ENCODE peak calls at places on chromosomes 11 and 22, in eight cellular contexts. Y is ovary, J is pancreas, N is AG04450, Q is fibroblast of mammary gland, P is endodermal cell, O is esophagus squamous epithelium, W is colonic mucosa. G is an unnamed sample.

GRCh38 chr22:22394589-22394988 is 114.0 kb downstream of the ZNF280B start:
- DNase-seq in Y (no peak), J (no peak), N (no peak), Q (no peak), P (peak), O (no peak), W (no peak), G (no peak)

GRCh38 chr11:113668255-113668654 is 37.9 kb downstream of the TMPRSS5 start:
- DNase-seq in Y (no peak), J (no peak), N (no peak), Q (peak), P (no peak), O (no peak), W (no peak), G (peak)

GRCh38 chr22:37762389-37762836 is 45.3 kb upstream of the GCAT start:
- DNase-seq in Y (no peak), J (no peak), N (no peak), Q (no peak), P (no peak), O (no peak), W (no peak), G (no peak)

GRCh38 chr11:68471360-68472340 is 11.1 kb downstream of the PPP6R3 start:
- DNase-seq in Y (no peak), J (no peak), N (no peak), Q (peak), P (no peak), O (no peak), W (no peak), G (peak)

GRCh38 chr22:24418786-24419479 is 8.5 kb upstream of the ADORA2A start:
- DNase-seq in Y (no peak), J (peak), N (no peak), Q (no peak), P (peak), O (no peak), W (no peak), G (no peak)

GRCh38 chr11:47538741-47539575 is 14.0 kb downstream of the CELF1 start:
- DNase-seq in Y (no peak), J (no peak), N (no peak), Q (no peak), P (no peak), O (no peak), W (no peak), G (peak)

GRCh38 chr22:40238425-40239344 is 61.0 kb downstream of the TNRC6B start:
- DNase-seq in Y (no peak), J (no peak), N (peak), Q (peak), P (no peak), O (no peak), W (no peak), G (peak)

GRCh38 chr22:40434745-40435144 is 64.4 kb downstream of the SGSM3 start:
- DNase-seq in Y (no peak), J (no peak), N (no peak), Q (no peak), P (no peak), O (no peak), W (no peak), G (no peak)

GRCh38 chr11:122656073-122656630 is 630 bp downstream of the UBASH3B start:
- DNase-seq in Y (peak), J (peak), N (no peak), Q (peak), P (no peak), O (no peak), W (peak), G (peak)

GRCh38 chr11:43434893-43435292 is 76.2 kb downstream of the TTC17 start:
- DNase-seq in Y (no peak), J (no peak), N (no peak), Q (no peak), P (no peak), O (no peak), W (no peak), G (no peak)
- TF ChIP-seq CTCF in Y (no peak), J (no peak), N (no peak), Q (no peak), P (no peak), O (no peak), W (no peak), G (no peak)

GRCh38 chr11:72703281-72704008 is 29.2 kb upstream of the PDE2A start:
- DNase-seq in Y (peak), J (no peak), N (no peak), Q (peak), P (no peak), O (no peak), W (peak), G (peak)
- H3K4me3 ChIP-seq in Y (no peak), J (no peak), N (no peak), Q (no peak), P (no peak), O (no peak), W (no peak), G (no peak)

GRCh38 chr22:28728002-28728401 is 13.6 kb downstream of the CHEK2 start:
- DNase-seq in Y (no peak), J (no peak), N (no peak), Q (no peak), P (no peak), O (no peak), W (no peak), G (no peak)
- TF ChIP-seq CTCF in Y (no peak), J (no peak), N (no peak), Q (no peak), P (no peak), O (no peak), W (no peak), G (no peak)

DNA sequence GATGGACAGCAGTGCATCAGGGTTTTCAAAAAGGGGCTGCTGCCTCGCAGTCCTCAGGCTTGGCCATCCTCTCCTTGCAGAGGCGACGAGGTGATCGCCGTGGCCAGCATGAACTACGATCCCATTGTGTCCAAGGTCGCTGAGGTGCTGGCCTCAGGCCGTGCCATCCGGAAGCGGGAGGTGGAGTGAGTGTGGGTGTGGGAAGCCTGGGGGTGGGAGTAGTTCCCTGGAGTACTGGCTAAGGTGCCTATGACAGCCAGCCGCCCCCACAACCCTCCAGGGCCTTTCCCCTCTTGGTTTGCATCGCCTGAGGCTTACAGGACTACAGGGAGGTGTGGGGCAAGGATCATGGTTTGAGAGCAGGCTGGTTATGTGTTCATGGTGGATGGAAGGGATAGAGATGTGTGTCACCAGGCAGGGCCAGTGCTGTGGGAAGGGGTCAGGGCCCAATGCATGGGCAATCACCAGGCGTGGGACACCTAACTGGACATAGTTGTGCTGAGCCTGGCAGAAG is 2.1 kb upstream of the LZTR1 start:
- DNase-seq in Y (no peak), J (no peak), N (no peak), Q (no peak), P (no peak), O (no peak), W (no peak), G (no peak)
- H3K4me3 ChIP-seq in Y (peak), J (peak), N (peak), Q (peak), P (no peak), O (peak), W (no peak), G (peak)

GRCh38 chr22:39150848-39151215 is 1.6 kb downstream of the CBX7 start:
- DNase-seq in Y (peak), J (no peak), N (no peak), Q (no peak), P (peak), O (no peak), W (no peak), G (no peak)

GRCh38 chr22:39151329-39151975 is 1.0 kb downstream of the CBX7 start:
- DNase-seq in Y (peak), J (no peak), N (no peak), Q (no peak), P (peak), O (no peak), W (no peak), G (no peak)

GRCh38 chr22:39152024-39152510 is 413 bp downstream of the CBX7 start:
- DNase-seq in Y (no peak), J (no peak), N (no peak), Q (no peak), P (no peak), O (no peak), W (no peak), G (no peak)

GRCh38 chr22:39148727-39149535 is 3.5 kb downstream of the CBX7 start:
- DNase-seq in Y (peak), J (no peak), N (no peak), Q (no peak), P (peak), O (no peak), W (peak), G (no peak)

GRCh38 chr22:39149915-39150847 is 2.3 kb downstream of the CBX7 start:
- DNase-seq in Y (peak), J (no peak), N (no peak), Q (no peak), P (peak), O (no peak), W (no peak), G (no peak)
- TF ChIP-seq CTCF in Y (no peak), J (no peak), N (no peak), Q (no peak), P (peak), O (no peak), W (no peak), G (no peak)

GRCh38 chr11:102831709-102832492 is 11.5 kb downstream of the MMP3 start:
- DNase-seq in Y (no peak), J (no peak), N (no peak), Q (peak), P (no peak), O (no peak), W (no peak), G (no peak)

GRCh38 chr11:102831128-102831708 is 12.2 kb downstream of the MMP3 start:
- DNase-seq in Y (no peak), J (no peak), N (no peak), Q (peak), P (peak), O (no peak), W (peak), G (peak)

GRCh38 chr11:102830328-102830727 is 13.1 kb downstream of the MMP3 start:
- DNase-seq in Y (no peak), J (no peak), N (no peak), Q (peak), P (no peak), O (no peak), W (no peak), G (no peak)

GRCh38 chr11:102833731-102834130 is 9.7 kb downstream of the MMP3 start:
- DNase-seq in Y (no peak), J (no peak), N (no peak), Q (no peak), P (no peak), O (no peak), W (no peak), G (no peak)

DNA sequence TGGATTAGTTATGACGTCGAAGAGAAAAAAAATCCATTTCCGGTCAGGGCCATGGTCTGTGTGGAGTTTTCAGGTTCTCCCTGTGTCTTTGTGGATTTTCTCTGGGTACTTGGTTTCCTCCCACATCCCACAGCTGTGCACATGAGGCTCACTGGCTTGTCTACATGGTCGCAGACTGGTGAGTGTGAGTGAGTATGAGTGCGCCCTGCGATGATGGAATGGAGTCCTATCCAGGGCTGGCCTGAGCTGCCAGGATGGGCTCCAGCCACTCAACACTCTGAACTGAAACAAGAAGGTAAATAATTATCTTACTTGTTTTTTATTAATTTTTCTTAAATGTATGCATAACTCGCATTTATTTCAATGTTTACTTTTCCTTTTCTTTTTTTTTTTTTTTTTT is 10.8 kb downstream of the MMP3 start:
- DNase-seq in Y (no peak), J (no peak), N (no peak), Q (no peak), P (no peak), O (no peak), W (no peak), G (no peak)
- H3K4me3 ChIP-seq in Y (no peak), J (no peak), N (no peak), Q (no peak), P (no peak), O (no peak), W (no peak), G (no peak)

G was measured in fibroblast of villous mesenchyme.